ENCODE peak calls at places on chromosomes 16 and 17, in eight cellular contexts. W, A, X, B, C, H, I and P are unnamed samples.
A peak's percentile ranks its signal among the peaks of the same experiment; 100 is the strongest.

GRCh38 chr17:21058098-21058893 is 15.5 kb upstream of the USP22 start:
- DNase-seq in W (no peak), A (no peak), X (no peak), B (no peak), C (no peak), H (peak; percentile 45), I (no peak), P (no peak)

GRCh38 chr17:64174686-64175456 is 44.9 kb upstream of the ERN1 start:
- DNase-seq in W (no peak), A (no peak), X (no peak), B (no peak), C (no peak), H (peak; percentile 71), I (no peak), P (no peak)

GRCh38 chr17:41324180-41325075 is 8.9 kb upstream of the KRTAP17-1 start:
- DNase-seq in W (no peak), A (no peak), X (no peak), B (no peak), C (peak; percentile 27), H (peak; percentile 8), I (no peak), P (no peak)

GRCh38 chr16:14501331-14502255 is 128.5 kb downstream of the PARN start:
- DNase-seq in W (peak; percentile 79), A (peak; percentile 91), X (peak; percentile 82), B (peak; percentile 89), C (peak; percentile 79), H (peak; percentile 94), I (peak; percentile 50), P (peak; percentile 87)

GRCh38 chr17:43998552-43998951 is 5.9 kb upstream of the NAGS start:
- DNase-seq in W (no peak), A (no peak), X (no peak), B (no peak), C (no peak), H (peak; percentile 66), I (no peak), P (no peak)

GRCh38 chr17:30421592-30421991 is 42.9 kb downstream of the CPD start:
- DNase-seq in W (no peak), A (no peak), X (no peak), B (no peak), C (no peak), H (no peak), I (no peak), P (no peak)

GRCh38 chr16:77555781-77556180 is 120.9 kb upstream of the ADAMTS18 start:
- DNase-seq in W (no peak), A (no peak), X (no peak), B (no peak), C (no peak), H (no peak), I (no peak), P (no peak)

GRCh38 chr17:18380471-18381157 is 3.0 kb downstream of the EVPLL start:
- DNase-seq in W (no peak), A (no peak), X (no peak), B (no peak), C (no peak), H (no peak), I (no peak), P (peak; percentile 73)

GRCh38 chr16:79042886-79043285 is 557.7 kb downstream of the MAF start:
- DNase-seq in W (no peak), A (no peak), X (no peak), B (no peak), C (no peak), H (no peak), I (no peak), P (no peak)

GRCh38 chr17:45228985-45229517 is 7.4 kb downstream of the FMNL1 start:
- DNase-seq in W (peak; percentile 87), A (peak; percentile 92), X (no peak), B (peak; percentile 70), C (peak; percentile 87), H (peak; percentile 96), I (peak; percentile 68), P (peak; percentile 97)

GRCh38 chr17:67511012-67511411 is 133.9 kb downstream of the PITPNC1 start:
- DNase-seq in W (no peak), A (no peak), X (no peak), B (no peak), C (no peak), H (no peak), I (no peak), P (no peak)

GRCh38 chr16:14560523-14560922 is 69.5 kb downstream of the PARN start:
- DNase-seq in W (no peak), A (no peak), X (no peak), B (no peak), C (no peak), H (no peak), I (no peak), P (no peak)

DNA sequence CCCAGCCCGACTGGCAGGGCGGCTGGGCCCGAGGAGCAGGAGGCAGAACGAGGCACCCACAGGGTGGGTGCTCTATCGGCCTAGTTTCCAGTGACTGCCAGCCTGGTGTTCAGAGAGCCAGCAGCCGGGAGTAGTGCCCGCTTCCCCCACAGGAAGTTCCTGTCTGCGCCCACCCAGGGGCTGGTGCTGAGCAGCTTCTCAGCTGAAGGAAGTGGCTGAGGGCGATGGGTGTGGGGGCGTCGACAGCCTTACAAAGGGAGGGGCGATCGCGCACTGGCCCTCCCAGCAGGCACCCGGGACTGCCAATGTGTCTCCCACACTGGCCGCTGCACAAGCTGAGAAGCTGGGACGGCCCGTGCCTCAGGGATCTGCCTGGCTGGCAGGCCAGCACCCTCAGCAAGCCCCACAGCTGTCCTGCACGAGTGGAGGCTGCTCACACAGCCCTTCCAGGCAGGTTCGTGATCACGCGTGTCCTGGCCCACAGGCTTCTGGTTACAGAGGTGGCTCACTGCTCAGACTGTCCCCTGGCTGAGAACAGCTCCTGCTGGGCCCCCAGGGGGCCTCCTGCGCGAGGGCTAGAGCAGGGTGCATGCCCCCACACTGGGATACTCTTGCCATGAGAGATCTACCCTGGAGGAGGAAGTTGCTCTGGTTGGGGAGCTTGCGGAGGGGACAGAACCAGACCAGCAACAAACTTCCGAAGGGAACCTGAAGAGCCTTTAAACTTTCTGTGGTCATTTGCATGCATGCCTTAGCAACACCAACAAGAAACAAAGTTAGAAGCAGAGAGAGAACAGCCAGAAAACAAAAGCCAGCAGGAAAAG is 2.5 kb downstream of the RNF166 start:
- DNase-seq in W (no peak), A (no peak), X (no peak), B (peak; percentile 43), C (peak; percentile 62), H (no peak), I (no peak), P (no peak)
- TF ChIP-seq POLR2A in W (no peak), A (no peak), X (no peak), B (no peak), C (peak; percentile 44), H (no peak), I (peak; percentile 34), P (no peak)

DNA sequence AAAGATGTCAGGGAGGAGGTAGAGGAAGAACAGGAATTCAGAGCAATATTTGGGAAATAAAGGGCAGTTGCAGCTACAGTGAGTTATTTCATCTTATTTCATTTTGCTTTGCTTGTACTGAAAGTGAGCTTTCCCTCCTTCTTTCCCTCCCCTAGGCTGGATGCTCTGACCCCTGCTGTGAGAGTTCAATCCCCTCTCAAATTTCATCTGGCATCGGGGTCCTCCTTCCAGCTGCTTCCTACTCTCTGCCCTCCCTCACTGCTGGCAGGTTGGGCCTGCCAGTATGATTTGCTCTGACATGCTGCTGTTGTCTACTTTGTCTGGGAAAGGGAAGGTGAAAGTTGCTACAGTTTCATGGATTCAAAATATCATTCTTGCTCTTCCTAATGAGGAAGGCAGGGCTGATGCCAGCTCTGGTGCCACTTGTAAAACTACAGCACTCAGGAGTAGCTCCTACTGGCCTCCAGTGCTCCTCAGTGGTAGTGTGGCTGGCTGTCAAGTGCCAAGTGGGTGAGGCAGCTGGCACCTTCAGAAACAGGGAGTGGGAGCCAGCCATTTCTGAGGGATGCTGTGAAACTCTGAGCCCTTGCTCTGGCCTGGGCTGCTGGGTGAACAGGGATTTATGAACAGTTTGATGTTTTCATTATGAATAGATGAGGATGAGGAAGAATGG is 408.6 kb downstream of the HAPSTR1 start:
- DNase-seq in W (no peak), A (no peak), X (no peak), B (no peak), C (no peak), H (no peak), I (no peak), P (no peak)
- TF ChIP-seq CTCF in W (no peak), A (no peak), X (no peak), B (no peak), C (no peak), H (no peak), I (no peak), P (no peak)

GRCh38 chr16:58267524-58268243 is 27.1 kb downstream of the PRSS54 start:
- DNase-seq in W (no peak), A (no peak), X (no peak), B (no peak), C (no peak), H (no peak), I (no peak), P (no peak)

GRCh38 chr16:58264007-58264406 is 30.8 kb downstream of the PRSS54 start:
- DNase-seq in W (no peak), A (no peak), X (no peak), B (no peak), C (no peak), H (no peak), I (no peak), P (no peak)

GRCh38 chr16:58264961-58265479 is 29.8 kb downstream of the PRSS54 start:
- DNase-seq in W (no peak), A (no peak), X (no peak), B (no peak), C (peak; percentile 44), H (peak; percentile 84), I (no peak), P (peak; percentile 56)

GRCh38 chr16:58266336-58266735 is 28.5 kb downstream of the PRSS54 start:
- DNase-seq in W (no peak), A (no peak), X (no peak), B (no peak), C (peak; percentile 64), H (no peak), I (no peak), P (no peak)

GRCh38 chr16:58265480-58266052 is 29.3 kb downstream of the PRSS54 start:
- DNase-seq in W (no peak), A (no peak), X (no peak), B (no peak), C (no peak), H (no peak), I (no peak), P (no peak)
- H3K4me3 ChIP-seq in W (no peak overlapping the region), A (no peak overlapping the region), X (no peak overlapping the region), B (no peak overlapping the region), C (no peak overlapping the region), H (no peak overlapping the region), I (no peak overlapping the region), P (no peak overlapping the region)

GRCh38 chr16:48244080-48244862 is at the start of gene LONP2:
- DNase-seq in W (peak; percentile 91), A (peak; percentile 90), X (peak; percentile 89), B (peak; percentile 92), C (peak; percentile 93), H (peak; percentile 85), I (peak; percentile 75), P (peak; percentile 97)
- TF ChIP-seq POLR2A in W (no peak), A (peak; percentile 46), X (no peak), B (no peak), C (peak; percentile 79), H (peak; percentile 56), I (peak; percentile 91), P (no peak)

DNA sequence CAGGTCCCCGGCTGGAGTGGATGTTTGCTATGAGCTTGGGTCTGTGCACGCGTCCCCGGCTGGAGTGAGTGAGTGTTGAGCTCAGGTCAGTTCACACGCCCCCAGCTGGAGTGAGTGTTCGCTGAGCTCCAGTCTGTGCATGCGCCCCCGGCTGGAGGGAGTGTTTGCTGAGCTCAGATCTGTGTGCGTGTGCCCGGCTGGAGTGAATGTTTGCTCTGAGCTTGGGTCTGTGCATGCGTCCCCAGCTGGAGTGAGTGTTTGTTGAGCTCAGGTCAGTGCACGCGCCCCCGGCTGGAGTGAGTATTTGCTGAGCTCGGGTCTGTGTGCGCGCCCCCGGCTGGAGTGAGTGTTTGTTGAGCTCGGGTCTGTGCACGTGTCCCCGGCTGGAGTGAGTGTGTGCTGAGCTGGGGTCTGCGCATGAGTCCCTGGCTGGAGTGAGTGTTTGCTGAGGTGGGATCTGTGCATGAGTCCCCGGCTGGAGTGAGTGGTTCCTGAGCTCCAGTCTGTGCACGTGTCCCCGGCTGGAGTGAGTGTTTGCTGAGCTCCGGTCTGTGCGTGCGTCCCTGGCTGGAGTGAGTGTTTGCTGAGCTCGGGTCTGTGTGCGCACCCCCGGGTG is 284.2 kb downstream of the SNX29 start:
- DNase-seq in W (peak; percentile 22), A (no peak), X (no peak), B (no peak), C (no peak), H (peak; percentile 84), I (no peak), P (no peak)
- TF ChIP-seq CTCF in W (peak; percentile 16), A (no peak), X (no peak), B (no peak), C (no peak), H (peak; percentile 35), I (no peak), P (no peak)